ENCODE peak calls at places on chromosomes 5 and 9, in eight cellular contexts. Q is M059J, C is Calu3, L is Right ventricle myocardium inferior, Y is mucosa of descending colon, G is cardiac muscle cell, D is NCI-H1105, O is T-helper 1 cell. I is an unnamed sample.

GRCh38 chr5:179827684-179828083 is 7.0 kb downstream of the SQSTM1 start:
- DNase-seq in Y (peak), G (no peak), L (no peak), D (no peak), C (no peak), O (no peak), Q (peak), I (peak)

GRCh38 chr9:102362463-102363138 is 624.2 kb upstream of the GRIN3A start:
- DNase-seq in D (no peak), O (no peak), Y (no peak), Q (no peak), G (no peak), L (no peak), C (no peak), I (no peak)

GRCh38 chr5:2023196-2023595 is 140.5 kb upstream of the IRX4 start:
- DNase-seq in Q (no peak), G (no peak), C (no peak), D (no peak), Y (no peak), O (no peak), L (no peak), I (no peak)

GRCh38 chr5:135053278-135053677 is 19.2 kb upstream of the PITX1 start:
- DNase-seq in O (no peak), Q (no peak), Y (no peak), G (no peak), C (no peak), D (no peak), L (peak), I (no peak)

GRCh38 chr5:83472508-83473343 is 1.2 kb downstream of the VCAN start:
- DNase-seq in Y (peak), O (peak), G (peak), C (peak), L (peak), Q (peak), D (no peak), I (peak)

GRCh38 chr5:151615431-151615830 is 24.3 kb upstream of the FAT2 start:
- DNase-seq in L (no peak), C (peak), D (no peak), G (no peak), Q (peak), O (no peak), Y (no peak), I (no peak)

GRCh38 chr9:129383005-129383414 is 204.9 kb upstream of the IER5L start:
- DNase-seq in D (peak), C (peak), L (peak), G (peak), O (no peak), Q (no peak), Y (peak), I (peak)

GRCh38 chr9:36499156-36499886 is 73.4 kb upstream of the MELK start:
- DNase-seq in L (no peak), Y (no peak), D (peak), Q (no peak), O (no peak), G (peak), C (no peak), I (no peak)

GRCh38 chr5:78699565-78700143 is 51.1 kb upstream of the LHFPL2 start:
- DNase-seq in C (peak), G (no peak), Y (peak), O (no peak), D (no peak), Q (peak), L (no peak), I (no peak)

I was measured in Right ventricle myocardium superior.